ENCODE peak calls at places on chromosomes 11 and 22, in four cellular contexts. One of them, this sample, is unnamed.

GRCh38 chr11:76217653-76218160 is 11.4 kb upstream of the WNT11 start:
- DNase-seq in body of pancreas: no peak
- DNase-seq in adrenal gland: no peak
- DNase-seq in GM12878: no peak
- DNase-seq in this sample: no peak

GRCh38 chr22:43996170-43996980 is 27.7 kb upstream of the PARVB start:
- DNase-seq in body of pancreas: no peak
- DNase-seq in adrenal gland: peak; percentile 39
- DNase-seq in GM12878: peak; percentile 30
- DNase-seq in this sample: no peak

GRCh38 chr11:130099356-130099755 is 29.7 kb downstream of the APLP2 start:
- DNase-seq in body of pancreas: no peak
- DNase-seq in GM12878: no peak
- DNase-seq in adrenal gland: no peak
- DNase-seq in this sample: no peak

GRCh38 chr11:32052218-32052617 is 38.7 kb upstream of the RCN1 start:
- DNase-seq in GM12878: no peak
- DNase-seq in body of pancreas: peak; percentile 56
- DNase-seq in adrenal gland: peak; percentile 74
- DNase-seq in this sample: peak; percentile 47

GRCh38 chr22:42236848-42237247 is 33.6 kb downstream of the TCF20 start:
- DNase-seq in body of pancreas: no peak
- DNase-seq in GM12878: no peak
- DNase-seq in adrenal gland: no peak
- DNase-seq in this sample: no peak

GRCh38 chr22:48755332-48755949 is 1072.2 kb downstream of the BRD1 start:
- DNase-seq in adrenal gland: peak; percentile 8
- DNase-seq in body of pancreas: no peak
- DNase-seq in GM12878: no peak
- DNase-seq in this sample: no peak

GRCh38 chr11:120646206-120646605 is 134.7 kb downstream of the GRIK4 start:
- DNase-seq in adrenal gland: no peak
- DNase-seq in body of pancreas: no peak
- DNase-seq in GM12878: no peak
- DNase-seq in this sample: no peak

GRCh38 chr11:70769106-70769505 is 370.8 kb downstream of the CTTN start:
- DNase-seq in adrenal gland: peak; percentile 41
- DNase-seq in GM12878: no peak
- DNase-seq in body of pancreas: no peak
- DNase-seq in this sample: no peak

GRCh38 chr11:59957094-59957493 is 6.7 kb upstream of the OOSP4A start:
- DNase-seq in body of pancreas: no peak
- DNase-seq in adrenal gland: no peak
- DNase-seq in GM12878: no peak
- DNase-seq in this sample: no peak

GRCh38 chr22:27982106-27982505 is 63.0 kb upstream of the PITPNB start:
- DNase-seq in GM12878: no peak
- DNase-seq in adrenal gland: no peak
- DNase-seq in body of pancreas: no peak
- DNase-seq in this sample: no peak

GRCh38 chr11:2555891-2556290 is 111.1 kb downstream of the KCNQ1 start:
- DNase-seq in body of pancreas: no peak
- DNase-seq in GM12878: no peak
- DNase-seq in adrenal gland: no peak
- DNase-seq in this sample: peak; percentile 1

GRCh38 chr11:862028-862703 is 19.5 kb downstream of the TSPAN4 start:
- DNase-seq in body of pancreas: no peak
- DNase-seq in GM12878: no peak
- DNase-seq in adrenal gland: peak; percentile 56
- DNase-seq in this sample: peak; percentile 84

DNA sequence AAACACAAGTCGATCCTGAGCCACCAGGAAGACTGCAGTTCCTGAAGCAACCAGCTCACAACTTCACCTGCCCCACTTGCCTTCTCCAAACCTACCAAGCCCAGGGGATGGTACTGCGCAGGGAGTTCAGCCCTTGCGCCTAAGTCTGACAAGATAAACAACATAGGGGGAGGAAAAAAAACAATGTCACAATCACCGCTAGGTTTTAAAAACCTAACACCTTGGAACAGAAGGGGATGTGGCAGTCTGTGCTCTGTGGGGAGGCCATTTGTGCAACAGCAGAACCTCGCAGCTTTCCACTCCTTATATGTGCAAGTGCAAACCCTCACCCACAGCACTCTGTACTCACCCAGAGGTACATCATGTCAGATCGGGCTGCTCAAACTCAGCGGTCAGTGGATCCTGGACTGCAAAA is 134.2 kb downstream of the RBFOX2 start:
- DNase-seq in adrenal gland: no peak
- DNase-seq in GM12878: no peak
- DNase-seq in body of pancreas: no peak
- DNase-seq in this sample: no peak
- H3K4me3 ChIP-seq in adrenal gland: peak overlapping the region; percentile 9
- H3K4me3 ChIP-seq in GM12878: no peak overlapping the region
- H3K4me3 ChIP-seq in body of pancreas: no peak overlapping the region
- H3K4me3 ChIP-seq in this sample: no peak overlapping the region

DNA sequence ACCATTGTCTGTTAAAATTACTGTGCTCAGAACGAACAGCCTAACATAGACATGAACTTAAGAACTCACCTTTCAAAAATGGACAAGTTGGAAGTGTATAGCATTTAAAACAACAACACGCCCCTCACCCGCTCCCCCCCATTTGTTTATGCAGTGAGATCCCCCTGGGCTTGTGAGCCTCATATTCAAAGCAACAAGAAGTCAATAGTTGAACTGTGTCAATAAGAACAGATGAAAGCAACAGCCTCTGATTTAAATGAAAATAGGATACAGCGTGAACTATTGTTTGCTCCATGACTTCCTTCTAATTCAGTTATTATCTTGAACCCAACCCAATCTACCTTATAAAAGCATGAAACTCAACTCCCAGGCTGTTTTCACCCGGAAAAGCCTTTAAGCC is 314.2 kb downstream of the BLID start:
- DNase-seq in GM12878: no peak
- DNase-seq in body of pancreas: no peak
- DNase-seq in adrenal gland: no peak
- DNase-seq in this sample: no peak
- H3K27ac ChIP-seq in GM12878: no peak overlapping the region
- H3K27ac ChIP-seq in body of pancreas: no peak overlapping the region
- H3K27ac ChIP-seq in adrenal gland: no peak overlapping the region
- H3K27ac ChIP-seq in this sample: peak overlapping the region; percentile 28

GRCh38 chr11:126319374-126319740 is 15.5 kb downstream of the DCPS start:
- DNase-seq in adrenal gland: no peak
- DNase-seq in body of pancreas: no peak
- DNase-seq in GM12878: no peak
- DNase-seq in this sample: peak; percentile 65

GRCh38 chr11:126313826-126314225 is 10.0 kb downstream of the DCPS start:
- DNase-seq in adrenal gland: no peak
- DNase-seq in GM12878: no peak
- DNase-seq in body of pancreas: no peak
- DNase-seq in this sample: no peak

GRCh38 chr11:126322996-126323395 is 19.1 kb downstream of the DCPS start:
- DNase-seq in body of pancreas: no peak
- DNase-seq in GM12878: no peak
- DNase-seq in adrenal gland: no peak
- DNase-seq in this sample: no peak

GRCh38 chr11:126317681-126318641 is 14.1 kb downstream of the DCPS start:
- DNase-seq in GM12878: no peak
- DNase-seq in body of pancreas: peak; percentile 32
- DNase-seq in adrenal gland: peak; percentile 85
- DNase-seq in this sample: peak; percentile 69

DNA sequence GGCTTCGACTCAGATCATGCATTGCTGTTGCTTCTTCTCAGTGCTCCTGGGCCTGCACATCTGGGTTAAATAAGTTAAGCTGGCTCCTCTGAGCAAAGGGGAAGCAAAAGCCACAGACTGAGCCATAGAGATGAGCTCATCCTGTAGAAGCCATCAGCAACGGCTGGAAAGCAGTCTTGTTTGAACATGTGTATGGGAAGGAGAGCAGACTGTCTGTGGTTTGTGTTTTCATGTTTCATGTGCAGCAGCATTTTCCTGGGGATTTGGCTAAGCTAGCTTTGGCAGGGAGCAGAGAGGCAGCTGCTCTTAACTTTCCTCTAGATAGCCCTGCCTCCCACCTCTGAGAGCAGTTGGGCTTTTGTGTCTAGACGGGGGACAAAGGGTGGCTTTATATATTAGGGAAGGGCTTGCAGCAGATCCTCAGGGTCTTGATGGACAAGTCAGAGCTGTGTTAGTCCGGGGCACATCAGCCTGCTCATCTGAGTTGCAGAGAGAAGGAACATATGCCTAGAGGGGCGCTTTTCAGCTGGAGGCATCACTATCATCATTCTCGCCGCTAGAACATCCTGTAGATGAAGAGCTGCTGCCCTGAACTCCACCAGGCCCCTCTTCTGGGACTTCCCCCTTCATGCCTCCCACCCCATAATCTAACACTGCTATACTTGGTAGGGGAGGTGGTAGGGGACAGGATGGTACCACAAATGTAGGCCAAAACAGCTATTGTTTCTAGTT is 14.9 kb downstream of the DCPS start:
- DNase-seq in body of pancreas: no peak
- DNase-seq in GM12878: peak; percentile 55
- DNase-seq in adrenal gland: no peak
- DNase-seq in this sample: peak; percentile 92
- H3K4me3 ChIP-seq in body of pancreas: no peak overlapping the region
- H3K4me3 ChIP-seq in GM12878: no peak overlapping the region
- H3K4me3 ChIP-seq in adrenal gland: no peak overlapping the region
- H3K4me3 ChIP-seq in this sample: peak overlapping the region; percentile 18

GRCh38 chr22:39690901-39691620 is 120.5 kb downstream of the CACNA1I start:
- DNase-seq in GM12878: no peak
- DNase-seq in body of pancreas: no peak
- DNase-seq in adrenal gland: peak; percentile 32
- DNase-seq in this sample: no peak
- H3K27ac ChIP-seq in GM12878: no peak overlapping the region
- H3K27ac ChIP-seq in body of pancreas: no peak overlapping the region
- H3K27ac ChIP-seq in adrenal gland: no peak overlapping the region
- H3K27ac ChIP-seq in this sample: no peak overlapping the region

GRCh38 chr22:50292643-50293440 is 14.6 kb downstream of the PLXNB2 start:
- DNase-seq in adrenal gland: no peak
- DNase-seq in GM12878: no peak
- DNase-seq in body of pancreas: no peak
- DNase-seq in this sample: no peak
- H3K4me3 ChIP-seq in adrenal gland: peak overlapping the region; percentile 19
- H3K4me3 ChIP-seq in GM12878: peak overlapping the region; percentile 19
- H3K4me3 ChIP-seq in body of pancreas: no peak overlapping the region
- H3K4me3 ChIP-seq in this sample: peak overlapping the region; percentile 33

DNA sequence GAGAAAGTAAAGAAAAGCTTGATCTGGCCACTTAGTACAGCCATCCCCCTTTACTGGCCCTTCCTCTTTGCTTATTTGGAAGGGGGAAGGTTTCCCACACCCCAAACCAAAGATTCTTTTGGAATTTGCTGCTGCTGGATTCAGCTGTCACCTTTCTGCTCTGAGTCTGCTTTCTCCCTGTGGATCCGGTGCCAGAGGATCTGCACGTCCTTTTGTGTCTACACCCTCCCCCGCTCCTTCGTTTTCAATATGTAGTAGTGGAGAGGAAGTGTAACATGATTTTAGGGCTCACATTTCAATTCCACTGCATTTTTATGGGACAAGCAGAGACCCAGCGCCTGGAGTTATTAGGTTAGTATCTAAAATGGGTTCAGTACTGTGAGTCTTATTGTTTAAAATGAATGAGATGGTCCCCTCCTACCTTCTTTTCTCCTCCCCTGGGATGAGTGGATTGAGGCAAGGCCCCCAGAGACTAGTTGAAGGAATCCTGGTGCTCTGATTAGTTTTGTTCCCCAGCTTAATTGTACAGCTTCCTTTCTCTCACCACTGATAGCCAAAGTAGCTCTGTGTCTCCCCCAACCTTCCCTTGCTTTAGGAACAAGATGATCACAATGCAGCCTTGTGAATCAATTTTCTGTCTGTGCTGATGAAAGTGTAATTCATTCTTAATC is 30.5 kb upstream of the CABP7 start:
- DNase-seq in adrenal gland: no peak
- DNase-seq in body of pancreas: no peak
- DNase-seq in GM12878: no peak
- DNase-seq in this sample: peak; percentile 79
- H3K27ac ChIP-seq in adrenal gland: no peak overlapping the region
- H3K27ac ChIP-seq in body of pancreas: no peak overlapping the region
- H3K27ac ChIP-seq in GM12878: no peak overlapping the region
- H3K27ac ChIP-seq in this sample: peak overlapping the region; percentile 97